ENCODE peak calls at places on chromosomes 12 and 14, in five cellular contexts. Q, B, E, H and N are unnamed samples.

GRCh38 chr12:120118710-120119097 is 2.2 kb upstream of the RAB35 start:
- DNase-seq in Q (no peak), H (no peak), E (peak), B (no peak), N (no peak)

GRCh38 chr12:84937383-84937782 is 24.8 kb upstream of the SLC6A15 start:
- DNase-seq in Q (no peak), B (no peak), H (no peak), E (no peak), N (no peak)

GRCh38 chr12:32881702-32882101 is 14.9 kb downstream of the PKP2 start:
- DNase-seq in Q (no peak), E (no peak), H (no peak), B (no peak), N (no peak)

GRCh38 chr14:21034707-21035106 is at the start of gene RNASE13:
- DNase-seq in E (no peak), H (no peak), B (no peak), Q (no peak), N (no peak)

GRCh38 chr12:104448031-104448430 is 8.7 kb upstream of the CHST11 start:
- DNase-seq in Q (no peak), E (no peak), H (no peak), B (no peak), N (no peak)

GRCh38 chr12:132836803-132837331 is 8.2 kb upstream of the GOLGA3 start:
- DNase-seq in Q (no peak), B (no peak), E (no peak), H (no peak), N (no peak)

GRCh38 chr12:6225630-6226001 is 25.4 kb downstream of the CD9 start:
- DNase-seq in E (no peak), B (no peak), Q (no peak), H (no peak), N (no peak)

GRCh38 chr14:104431929-104432541 is 147.5 kb upstream of the C14orf180 start:
- DNase-seq in H (no peak), Q (no peak), E (no peak), B (no peak), N (no peak)

GRCh38 chr14:59455411-59455810 is 9.8 kb downstream of the GPR135 start:
- DNase-seq in E (no peak), Q (no peak), B (no peak), H (no peak), N (no peak)

GRCh38 chr12:82745062-82745461 is 58.4 kb downstream of the TMTC2 start:
- DNase-seq in Q (no peak), E (no peak), H (no peak), B (no peak), N (no peak)

GRCh38 chr12:220946-221550 is 7.1 kb upstream of the SLC6A12 start:
- DNase-seq in B (no peak), Q (no peak), H (no peak), E (no peak), N (no peak)

GRCh38 chr14:24715239-24715638 is 81.2 kb upstream of the GZMB start:
- DNase-seq in B (no peak), H (no peak), E (no peak), Q (no peak), N (no peak)

GRCh38 chr14:24713404-24713803 is 79.4 kb upstream of the GZMB start:
- DNase-seq in H (no peak), E (peak), B (no peak), Q (no peak), N (no peak)

GRCh38 chr14:24710403-24711063 is 76.5 kb upstream of the GZMB start:
- DNase-seq in H (no peak), Q (peak), B (no peak), E (peak), N (peak)

GRCh38 chr14:24712374-24712773 is 78.4 kb upstream of the GZMB start:
- DNase-seq in B (no peak), Q (no peak), E (no peak), H (no peak), N (no peak)

DNA sequence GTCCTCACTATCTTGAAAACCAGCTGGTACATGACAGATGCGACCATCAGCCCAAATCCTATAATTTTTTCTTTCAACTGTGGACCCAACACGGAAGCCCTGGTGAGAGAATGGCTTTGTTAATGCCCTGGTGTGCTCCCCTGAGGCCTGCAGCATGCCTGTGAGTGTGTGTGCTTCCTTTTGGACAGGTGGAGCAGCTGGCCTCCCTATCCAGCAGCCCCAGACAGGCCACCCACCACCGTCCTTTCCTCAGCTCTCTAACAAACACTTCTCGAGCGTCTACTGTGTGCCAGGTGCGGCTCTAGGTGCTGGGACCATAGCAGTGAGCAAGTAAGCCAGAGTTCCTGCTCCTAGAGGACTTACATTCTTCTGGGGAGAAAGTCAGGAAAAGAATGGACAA is 78.9 kb upstream of the GZMB start:
- DNase-seq in E (no peak), B (no peak), H (no peak), Q (no peak), N (no peak)
- TF ChIP-seq YY1 in E (no peak), B (no peak), H (no peak), Q (no peak), N (no peak)

GRCh38 chr14:82905762-82906161 is 1372.1 kb upstream of the SEL1L start:
- DNase-seq in E (no peak), B (no peak), Q (no peak), H (no peak), N (no peak)
- TF ChIP-seq CEBPB in E (no peak), B (no peak), Q (no peak), H (no peak), N (no peak)

DNA sequence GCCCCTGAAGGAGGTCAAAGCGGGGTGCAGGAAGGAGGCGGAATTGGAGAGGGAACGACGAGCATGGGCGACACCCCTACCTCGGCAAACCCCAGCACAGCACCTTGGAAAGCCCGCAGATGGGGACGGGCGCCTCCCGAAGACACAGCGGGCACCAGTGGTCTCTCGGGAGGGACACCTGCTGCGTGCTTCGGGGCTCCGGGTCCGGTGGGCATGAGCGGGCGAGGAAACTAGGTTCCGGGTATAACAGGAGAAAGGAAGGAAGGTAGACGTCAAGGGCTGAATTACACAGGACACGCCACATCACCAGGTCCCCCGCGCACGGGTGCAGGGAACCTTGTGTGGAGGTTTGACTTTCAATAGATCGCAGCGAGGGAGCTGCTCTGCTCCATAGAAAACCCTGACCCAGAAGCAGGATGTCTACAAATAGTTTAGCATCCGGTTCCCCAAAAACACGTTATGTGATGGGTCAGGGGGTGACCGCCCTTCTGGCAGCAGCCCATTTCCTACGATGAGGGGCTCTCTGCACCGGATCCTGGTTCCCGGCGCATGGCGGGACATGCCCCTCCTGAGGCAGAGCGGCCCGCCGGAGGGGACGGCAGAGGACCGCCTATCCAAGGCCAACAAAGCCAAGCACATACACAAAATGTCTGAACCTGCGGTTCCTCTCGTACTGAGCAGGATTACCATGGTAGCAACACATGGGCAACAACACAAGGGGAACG is 196.9 kb downstream of the ALG10 start:
- DNase-seq in Q (no peak), E (no peak), H (no peak), B (no peak), N (no peak)
- TF ChIP-seq YY1 in Q (no peak), E (no peak), H (no peak), B (no peak), N (no peak)

DNA sequence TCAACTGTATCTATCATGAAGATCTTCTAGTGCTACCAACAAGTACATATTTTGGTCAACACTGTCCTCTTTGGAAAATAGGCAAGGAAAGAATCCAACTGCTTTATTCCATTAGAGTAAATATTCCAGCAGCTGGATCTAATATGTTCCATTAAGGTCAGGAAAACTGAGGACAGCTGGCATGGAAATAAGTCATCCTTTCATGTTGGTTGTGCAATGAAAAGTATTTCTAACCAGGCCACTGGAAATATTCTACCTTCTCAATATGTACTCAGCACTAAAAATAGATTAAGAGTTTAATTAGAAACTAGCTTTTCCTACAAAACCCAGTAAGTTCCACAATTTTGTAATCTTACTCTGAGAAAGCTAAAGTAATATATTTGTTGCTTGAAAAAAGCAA is 19.6 kb downstream of the HIGD1C start:
- DNase-seq in Q (no peak), E (no peak), B (no peak), H (no peak), N (no peak)
- TF ChIP-seq CEBPB in Q (no peak), E (no peak), B (no peak), H (no peak), N (no peak)

DNA sequence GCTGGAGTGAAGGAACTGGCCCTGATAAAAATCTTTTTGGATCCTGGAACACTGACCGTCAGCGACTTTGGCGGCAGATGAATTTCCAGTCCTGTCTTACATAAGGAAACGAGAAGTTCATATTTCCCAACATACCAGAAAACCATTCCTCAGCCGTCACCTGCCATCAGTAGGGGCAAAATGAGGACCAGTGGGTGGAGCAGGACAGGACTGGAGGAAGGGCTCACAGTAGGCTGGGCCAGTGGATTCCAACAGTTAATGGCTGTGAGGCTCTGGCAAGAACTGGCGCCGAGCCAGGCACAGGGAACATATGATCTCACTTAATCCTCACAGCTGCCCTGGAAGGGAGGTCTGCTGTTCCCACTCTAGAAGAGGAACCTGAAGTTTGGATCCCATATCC is 67.2 kb upstream of the FAM181A start:
- DNase-seq in H (no peak), E (no peak), Q (no peak), B (no peak), N (no peak)
- TF ChIP-seq YY1 in H (no peak), E (no peak), Q (no peak), B (no peak), N (no peak)

DNA sequence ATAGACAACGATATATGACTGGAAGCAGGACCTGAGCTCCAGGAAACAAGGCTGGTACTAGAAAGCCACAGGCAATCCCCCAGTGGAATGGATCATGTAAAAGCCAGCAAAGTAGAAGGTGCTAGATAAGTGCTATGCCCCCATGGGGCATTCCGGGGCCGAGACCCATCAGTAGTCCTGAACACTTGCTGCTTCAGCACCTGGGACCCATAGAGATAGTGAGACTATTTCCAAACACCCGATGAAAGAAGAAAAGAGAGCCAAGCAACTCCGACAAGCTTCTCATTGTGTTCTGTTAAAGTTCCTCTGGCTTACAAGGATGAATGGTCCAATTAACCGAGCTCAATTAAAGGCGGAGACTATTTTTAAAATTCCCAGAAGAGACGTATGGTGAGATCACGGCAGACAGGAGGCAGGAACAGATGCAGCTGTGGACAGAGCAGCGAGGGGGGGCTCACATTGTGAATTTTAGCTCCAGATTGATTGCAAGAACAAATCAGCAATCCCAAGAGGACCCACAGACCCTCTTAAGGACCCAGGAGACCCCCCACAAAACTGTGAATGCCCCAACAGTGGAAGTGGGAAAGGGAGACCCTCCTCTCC is 142.5 kb upstream of the OVCH1 start:
- DNase-seq in Q (no peak), H (no peak), E (no peak), B (no peak), N (no peak)
- TF ChIP-seq CEBPB in Q (no peak), H (no peak), E (no peak), B (no peak), N (no peak)

DNA sequence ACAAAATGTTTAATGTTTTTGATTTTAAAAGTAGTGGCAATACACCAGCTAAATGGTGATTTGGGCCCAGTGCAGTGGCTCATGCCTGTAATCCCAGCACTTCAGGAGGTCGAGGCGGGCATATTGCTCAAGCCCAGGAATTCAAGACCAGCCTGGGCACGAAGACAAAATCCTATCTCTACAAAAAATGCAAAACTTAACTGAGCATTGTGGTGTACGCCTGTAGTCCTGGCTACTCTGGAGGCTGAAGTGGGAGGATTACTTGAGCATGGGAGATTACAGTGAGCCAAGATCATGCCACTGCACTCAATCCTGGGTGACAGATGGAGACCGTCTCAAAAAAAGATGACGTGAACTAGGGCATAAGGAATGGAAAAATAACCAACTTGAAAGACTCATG is 4.7 kb downstream of the RPL36AL start:
- DNase-seq in E (no peak), B (no peak), Q (no peak), H (no peak), N (no peak)
- TF ChIP-seq YY1 in E (no peak), B (no peak), Q (no peak), H (no peak), N (no peak)

GRCh38 chr14:97318380-97318779 is 521.2 kb downstream of the VRK1 start:
- DNase-seq in H (no peak), B (no peak), Q (no peak), E (no peak), N (no peak)

GRCh38 chr14:97315790-97316189 is 518.6 kb downstream of the VRK1 start:
- DNase-seq in B (no peak), E (no peak), H (no peak), Q (no peak), N (no peak)

GRCh38 chr14:97319691-97320090 is 522.5 kb downstream of the VRK1 start:
- DNase-seq in Q (no peak), E (no peak), H (no peak), B (no peak), N (no peak)
- TF ChIP-seq CEBPB in Q (no peak), E (no peak), H (no peak), B (no peak), N (no peak)

DNA sequence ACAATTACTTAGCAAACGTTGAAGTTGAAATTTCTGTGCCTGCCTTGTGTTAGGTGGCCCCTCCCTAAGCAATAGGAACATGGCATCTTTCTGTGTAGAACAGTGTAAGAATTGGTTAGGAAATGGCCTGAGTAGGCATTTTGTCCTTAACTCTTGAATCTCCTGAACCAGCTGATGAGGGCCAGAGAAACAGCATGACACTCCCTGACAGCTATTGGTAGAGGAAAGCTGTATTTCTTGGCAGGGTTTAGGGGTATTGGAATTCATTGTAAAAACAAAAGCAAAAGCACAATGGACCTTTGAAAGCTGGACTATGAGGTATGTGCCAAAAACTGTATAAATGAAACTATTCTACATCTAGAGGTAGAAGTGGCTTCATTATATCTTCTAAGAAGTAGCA is 40.6 kb upstream of the LRTM2 start:
- DNase-seq in B (no peak), E (no peak), H (no peak), Q (no peak), N (no peak)
- TF ChIP-seq YY1 in B (no peak), E (no peak), H (no peak), Q (no peak), N (no peak)